ENCODE peak calls at places on chromosomes 1 and 21, in ten cellular contexts. D is T-cell; B is right atrium auricular region; W is stimulated activated naive CD8-positive, alpha-beta T cell treated with anti-CD3 and anti-CD28 coated beads, Interleukin-15, amount 100 ng/mL, for 72 hours; H is Jurkat, Clone E6-1; Q is NCI-H2081; I is stimulated activated CD8-positive, alpha-beta memory T cell treated with anti-CD3 and anti-CD28 coated beads, Interleukin-15, amount 100 ng/mL, for 1 hour; C is T-helper 22 cell; Z is AG04449; G is memory B cell. N is an unnamed sample.

GRCh38 chr21:35239811-35240219 is 190.7 kb upstream of the RUNX1 start:
- DNase-seq in D (no peak), B (no peak), W (no peak), H (no peak), Q (peak), I (no peak), C (no peak), Z (no peak), G (no peak), N (no peak)

GRCh38 chr1:155126494-155127104 is 1.1 kb upstream of the EFNA1 start:
- DNase-seq in D (peak), B (no peak), W (peak), H (peak), Q (peak), I (no peak), C (no peak), Z (no peak), G (no peak), N (no peak)

GRCh38 chr1:177873238-177873637 is 96.6 kb downstream of the SEC16B start:
- DNase-seq in D (no peak), B (no peak), W (no peak), H (no peak), Q (no peak), I (no peak), C (no peak), Z (peak), G (no peak), N (no peak)

GRCh38 chr21:35053356-35054096 is 4.4 kb upstream of the RUNX1 start:
- DNase-seq in D (no peak), B (no peak), W (no peak), H (no peak), Q (no peak), I (no peak), C (no peak), Z (no peak), G (no peak), N (no peak)

GRCh38 chr1:221510793-221511503 is 230.9 kb downstream of the DUSP10 start:
- DNase-seq in D (no peak), B (no peak), W (no peak), H (no peak), Q (no peak), I (no peak), C (no peak), Z (no peak), G (no peak), N (no peak)

GRCh38 chr1:39293375-39294070 is 89.0 kb downstream of the MACF1 start:
- DNase-seq in D (no peak), B (no peak), W (no peak), H (no peak), Q (no peak), I (no peak), C (no peak), Z (no peak), G (no peak), N (no peak)

GRCh38 chr1:18035145-18035544 is 72.5 kb upstream of the IGSF21 start:
- DNase-seq in D (no peak), B (no peak), W (no peak), H (no peak), Q (no peak), I (no peak), C (no peak), Z (no peak), G (no peak), N (no peak)

GRCh38 chr21:15309721-15310120 is 244.9 kb upstream of the NRIP1 start:
- DNase-seq in D (no peak), B (no peak), W (no peak), H (no peak), Q (no peak), I (no peak), C (no peak), Z (no peak), G (no peak), N (no peak)

GRCh38 chr1:24940231-24940630 is 10.2 kb upstream of the RUNX3 start:
- DNase-seq in D (no peak), B (no peak), W (no peak), H (no peak), Q (no peak), I (no peak), C (no peak), Z (no peak), G (no peak), N (no peak)

GRCh38 chr1:187928288-187928687 is 1099.5 kb downstream of the PLA2G4A start:
- DNase-seq in D (no peak), B (no peak), W (no peak), H (no peak), Q (no peak), I (no peak), C (no peak), Z (no peak), G (no peak), N (no peak)

GRCh38 chr1:18653922-18654321 is 23.3 kb downstream of the PAX7 start:
- DNase-seq in D (no peak), B (no peak), W (no peak), H (no peak), Q (no peak), I (no peak), C (no peak), Z (no peak), G (no peak), N (no peak)

GRCh38 chr1:116408193-116408592 is 35.1 kb downstream of the ATP1A1 start:
- DNase-seq in D (no peak), B (no peak), W (no peak), H (no peak), Q (no peak), I (no peak), C (no peak), Z (no peak), G (no peak), N (no peak)

GRCh38 chr1:166470057-166470456 is 303.3 kb upstream of the FAM78B start:
- DNase-seq in D (no peak), B (no peak), W (no peak), H (no peak), Q (no peak), I (no peak), C (no peak), Z (no peak), G (no peak), N (no peak)

GRCh38 chr1:197302775-197303174 is 34.7 kb downstream of the CRB1 start:
- DNase-seq in D (no peak), B (no peak), W (no peak), H (no peak), Q (no peak), I (no peak), C (no peak), Z (peak), G (no peak), N (no peak)

GRCh38 chr1:198531891-198532290 is 8.6 kb downstream of the ATP6V1G3 start:
- DNase-seq in D (no peak), B (no peak), W (no peak), H (no peak), Q (peak), I (no peak), C (no peak), Z (no peak), G (no peak), N (no peak)